ENCODE peak calls at places on chromosomes 2 and 18, in four cellular contexts. O is IMR-90, Z is colonic mucosa, W is brain microvascular endothelial cell. I is an unnamed sample.

GRCh38 chr2:85578243-85579180 is 1.1 kb downstream of the VAMP8 start:
- DNase-seq in O (no peak), Z (peak; percentile 61), W (no peak), I (no peak)

GRCh38 chr2:207768168-207768890 is 1.4 kb downstream of the FZD5 start:
- DNase-seq in O (no peak), Z (peak; percentile 57), W (no peak), I (no peak)

GRCh38 chr2:232876071-232876977 is 6.3 kb downstream of the SNORC start:
- DNase-seq in O (no peak), Z (peak; percentile 56), W (no peak), I (no peak)

GRCh38 chr2:126837926-126838717 is 60.6 kb upstream of the TEX51 start:
- DNase-seq in O (no peak), Z (no peak), W (no peak), I (no peak)

GRCh38 chr2:13616656-13617055 is 899.9 kb downstream of the TRIB2 start:
- DNase-seq in O (no peak), Z (no peak), W (no peak), I (no peak)

GRCh38 chr2:10883880-10884529 is 27.7 kb upstream of the KCNF1 start:
- DNase-seq in O (no peak), Z (no peak), W (no peak), I (no peak)

GRCh38 chr2:125630377-125630776 is 1025.6 kb upstream of the GYPC start:
- DNase-seq in O (no peak), Z (no peak), W (no peak), I (no peak)

GRCh38 chr2:6866239-6866745 is 585 bp upstream of the CMPK2 start:
- DNase-seq in O (peak; percentile 3), Z (peak; percentile 50), W (no peak), I (no peak)

GRCh38 chr18:73043231-73044000 is 175.6 kb upstream of the NETO1 start:
- DNase-seq in O (no peak), Z (no peak), W (no peak), I (no peak)

GRCh38 chr2:100924520-100925451 is 77.3 kb upstream of the RPL31 start:
- DNase-seq in O (peak; percentile 85), Z (peak; percentile 33), W (peak; percentile 85), I (peak; percentile 58)

GRCh38 chr2:128281852-128282245 is 36.8 kb downstream of the HS6ST1 start:
- DNase-seq in O (no peak), Z (no peak), W (no peak), I (no peak)

GRCh38 chr2:45267062-45267702 is 257.9 kb upstream of the SIX2 start:
- DNase-seq in O (no peak), Z (no peak), W (no peak), I (no peak)

GRCh38 chr18:36724591-36725001 is 104.2 kb downstream of the TPGS2 start:
- DNase-seq in O (peak; percentile 34), Z (peak; percentile 27), W (no peak), I (peak; percentile 28)

GRCh38 chr2:214671330-214671850 is 138.1 kb downstream of the BARD1 start:
- DNase-seq in O (no peak), Z (no peak), W (no peak), I (no peak)

GRCh38 chr2:228059735-228060134 is 121.8 kb downstream of the SPHKAP start:
- DNase-seq in O (no peak), Z (no peak), W (no peak), I (no peak)

GRCh38 chr2:14781148-14781547 is 148.6 kb downstream of the LRATD1 start:
- DNase-seq in O (no peak), Z (no peak), W (no peak), I (no peak)

GRCh38 chr2:20465716-20466391 is 19.0 kb downstream of the RHOB start:
- DNase-seq in O (no peak), Z (no peak), W (no peak), I (no peak)

GRCh38 chr2:37330669-37331068 is 6.0 kb upstream of the PRKD3 start:
- DNase-seq in O (no peak), Z (no peak), W (no peak), I (no peak)

GRCh38 chr2:119230219-119230618 is 6.6 kb downstream of the STEAP3 start:
- DNase-seq in O (no peak), Z (no peak), W (no peak), I (no peak)

GRCh38 chr2:26632624-26633185 is 8.5 kb downstream of the CIB4 start:
- DNase-seq in O (no peak), Z (no peak), W (no peak), I (no peak)

GRCh38 chr2:74777161-74777900 is 56.6 kb upstream of the HK2 start:
- DNase-seq in O (no peak), Z (no peak), W (no peak), I (no peak)

GRCh38 chr2:113157897-113158753 is 15.6 kb upstream of the PSD4 start:
- DNase-seq in O (peak; percentile 26), Z (peak; percentile 37), W (peak; percentile 55), I (peak; percentile 32)

GRCh38 chr2:147910990-147911473 is 66.2 kb downstream of the ACVR2A start:
- DNase-seq in O (peak; percentile 77), Z (peak; percentile 26), W (peak; percentile 54), I (peak; percentile 76)

GRCh38 chr18:70250781-70251180 is 38.1 kb upstream of the SOCS6 start:
- DNase-seq in O (no peak), Z (no peak), W (no peak), I (no peak)

GRCh38 chr2:152167070-152167469 is 8.5 kb downstream of the STAM2 start:
- DNase-seq in O (no peak), Z (no peak), W (no peak), I (no peak)
- H3K4me3 ChIP-seq in O (no peak overlapping the region), Z (no peak overlapping the region), W (no peak overlapping the region), I (no peak overlapping the region)

GRCh38 chr2:42042956-42043355 is 4.9 kb upstream of the PKDCC start:
- DNase-seq in O (no peak), Z (no peak), W (no peak), I (no peak)

GRCh38 chr2:42041377-42042127 is 6.3 kb upstream of the PKDCC start:
- DNase-seq in O (no peak), Z (no peak), W (no peak), I (no peak)

GRCh38 chr2:42036940-42037339 is 10.9 kb upstream of the PKDCC start:
- DNase-seq in O (no peak), Z (no peak), W (no peak), I (no peak)

GRCh38 chr2:42043789-42044394 is 3.9 kb upstream of the PKDCC start:
- DNase-seq in O (no peak), Z (no peak), W (no peak), I (no peak)

GRCh38 chr2:42040643-42041277 is 7.1 kb upstream of the PKDCC start:
- DNase-seq in O (no peak), Z (no peak), W (no peak), I (no peak)
- TF ChIP-seq CTCF in O (peak; percentile 8), Z (no peak), W (peak; percentile 46), I (no peak)

GRCh38 chr18:77114564-77115391 is 17.8 kb downstream of the MBP start:
- DNase-seq in O (peak; percentile 94), Z (peak; percentile 87), W (peak; percentile 89), I (peak; percentile 98)
- H3K4me3 ChIP-seq in O (no peak overlapping the region), Z (no peak overlapping the region), W (no peak overlapping the region), I (no peak overlapping the region)

DNA sequence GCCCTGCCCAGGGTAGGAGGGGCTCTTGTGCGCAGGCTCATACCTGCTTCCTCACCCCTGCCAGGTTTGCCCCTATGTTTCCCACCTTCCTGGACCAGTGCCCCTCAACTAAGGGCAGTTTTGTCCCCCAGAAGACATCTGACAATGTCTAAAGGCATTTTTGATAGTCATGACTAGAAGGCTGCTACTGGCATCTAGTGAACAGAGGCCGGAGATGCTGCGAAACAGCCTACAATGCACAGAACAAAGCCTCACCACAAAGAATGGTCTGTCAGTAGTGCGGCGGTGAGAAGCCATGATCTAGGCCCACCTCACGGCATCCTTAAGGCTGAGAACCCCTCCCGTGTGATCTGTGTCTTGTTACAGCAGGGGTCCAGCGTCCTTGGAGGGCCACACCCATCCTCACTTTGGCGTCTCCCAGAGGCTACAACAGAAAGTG is 96.0 kb downstream of the TMEM17 start:
- DNase-seq in O (no peak), Z (no peak), W (no peak), I (no peak)
- TF ChIP-seq CTCF in O (no peak), Z (no peak), W (peak; percentile 47), I (no peak)

DNA sequence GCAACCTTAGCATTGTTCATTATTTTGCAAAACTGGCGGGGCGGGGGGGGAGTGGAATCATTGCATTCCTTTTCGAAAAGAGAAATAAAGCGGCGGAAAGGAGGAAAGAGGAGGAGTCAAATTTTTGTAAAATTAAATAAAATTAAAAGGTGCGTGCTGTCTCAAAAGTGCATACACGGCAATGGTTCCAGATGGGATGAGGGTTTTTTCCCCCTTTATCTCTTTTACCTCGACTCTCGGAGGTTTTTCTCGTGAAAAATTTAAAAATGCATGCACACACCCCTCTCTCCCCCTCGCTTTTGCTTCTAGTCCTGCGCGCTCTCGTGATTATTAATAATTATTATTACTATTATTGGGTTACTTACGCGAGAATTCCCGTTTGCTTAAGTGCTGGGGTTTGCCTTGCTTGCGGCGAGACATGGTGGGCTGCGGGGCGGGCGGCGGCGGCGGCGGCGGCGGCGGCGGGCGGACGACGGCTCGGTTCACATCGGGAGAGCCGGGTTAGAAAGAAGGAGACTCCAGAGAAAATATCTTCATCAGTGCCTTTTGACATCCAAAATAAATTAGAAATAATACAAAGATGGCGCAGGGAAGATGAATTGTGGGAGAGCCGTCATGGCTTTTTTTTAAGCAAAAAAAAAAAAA is 481 bp downstream of the BCL11A start:
- DNase-seq in O (no peak), Z (no peak), W (no peak), I (no peak)
- H3K4me3 ChIP-seq in O (peak overlapping the region; percentile 39), Z (peak overlapping the region; percentile 73), W (peak overlapping the region; percentile 86), I (peak overlapping the region; percentile 75)

DNA sequence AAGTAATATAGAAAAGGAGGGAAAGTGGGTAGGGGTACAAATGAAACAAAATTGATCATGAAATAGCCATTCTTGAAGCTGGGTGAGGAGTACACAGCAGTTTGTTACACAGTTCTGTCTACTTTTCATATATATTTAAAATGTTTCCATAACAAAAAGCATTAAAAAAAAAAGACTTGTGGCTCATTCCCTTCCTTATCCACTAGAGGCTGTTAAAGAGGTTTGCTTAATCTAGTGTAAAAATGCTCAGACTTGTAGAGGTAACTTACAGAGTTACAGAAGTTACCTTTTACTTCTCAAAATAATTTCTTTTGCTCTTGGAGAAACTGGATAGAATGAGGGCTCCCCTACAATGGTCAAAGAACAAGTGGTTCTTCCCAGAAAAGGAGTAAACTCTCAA is 8.1 kb upstream of the WIPF1 start:
- DNase-seq in O (peak; percentile 59), Z (no peak), W (no peak), I (peak; percentile 61)
- TF ChIP-seq CTCF in O (peak; percentile 61), Z (no peak), W (peak; percentile 39), I (peak; percentile 78)

DNA sequence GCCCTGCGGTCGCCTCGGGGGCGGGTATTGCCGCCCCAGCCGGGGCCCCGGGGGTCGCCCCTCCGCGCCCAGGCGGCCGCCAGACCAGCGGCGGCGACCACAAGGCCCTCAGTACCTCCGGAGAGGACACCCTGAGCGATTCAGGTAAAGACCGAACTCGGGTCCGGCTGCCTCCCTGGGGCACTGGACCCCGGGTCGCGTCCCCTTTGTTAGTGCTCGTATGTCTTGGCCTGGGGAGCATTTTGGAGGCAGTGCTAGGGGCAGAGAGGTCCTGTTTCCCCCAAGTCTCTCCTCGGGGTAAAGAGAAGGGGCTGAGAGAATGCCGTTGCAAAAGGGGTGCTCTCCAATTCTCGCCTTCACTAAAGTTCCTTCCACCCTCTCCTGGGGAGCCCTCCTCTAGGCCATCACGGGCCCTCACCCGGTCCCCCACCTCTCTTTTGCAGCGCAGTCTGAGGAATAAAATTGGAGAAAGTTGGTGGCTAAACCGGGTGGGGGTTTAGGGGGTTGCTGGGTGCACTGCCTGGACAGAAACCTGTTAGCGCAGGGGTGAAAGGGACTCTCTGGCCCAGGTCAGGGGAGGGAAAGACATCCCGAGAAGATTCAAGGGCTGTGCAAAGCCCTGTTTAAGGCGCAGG is 2.5 kb downstream of the MYCN start:
- DNase-seq in O (no peak), Z (no peak), W (no peak), I (no peak)
- H3K4me3 ChIP-seq in O (no peak overlapping the region), Z (no peak overlapping the region), W (no peak overlapping the region), I (no peak overlapping the region)